ENCODE peak calls at places on chromosomes 1 and 21, in nine cellular contexts. Y is mesendoderm, A is colonic mucosa, S is heart left ventricle, U is left ventricle myocardium inferior, G is lower lobe of right lung, Z is left lung, Q is breast epithelium, C is SJSA1. B is an unnamed sample. For H3K4me1, the result is how much of the 10 kb centered on the place peaks cover.

GRCh38 chr1:21703318-21703963 is 34.3 kb upstream of the RAP1GAP start:
- DNase-seq in Z (no peak), C (no peak), Y (peak), S (no peak), G (no peak), U (no peak), Q (no peak), A (no peak), B (no peak)

GRCh38 chr1:191096405-191096804 is 618.7 kb upstream of the BRINP3 start:
- DNase-seq in Y (no peak), U (no peak), Q (no peak), Z (no peak), S (no peak), A (no peak), G (no peak), C (no peak), B (no peak)

GRCh38 chr1:21762022-21762404 is 20.9 kb downstream of the USP48 start:
- DNase-seq in A (no peak), S (no peak), C (peak), U (no peak), Z (no peak), G (no peak), Q (no peak), Y (no peak), B (no peak)

GRCh38 chr1:15949453-15950245 is 26.3 kb downstream of the ZBTB17 start:
- DNase-seq in Y (peak), Z (peak), A (peak), S (peak), U (peak), C (peak), Q (peak), G (peak), B (peak)

GRCh38 chr1:90133133-90133532 is 138.2 kb downstream of the ZNF326 start:
- DNase-seq in Q (no peak), C (no peak), G (no peak), U (no peak), Z (no peak), A (peak), Y (peak), S (no peak), B (no peak)

GRCh38 chr1:201702936-201703335 is 126.0 kb upstream of the IPO9 start:
- DNase-seq in G (no peak), C (no peak), U (no peak), S (peak), A (peak), Q (no peak), Y (peak), Z (no peak), B (no peak)

GRCh38 chr1:47948126-47948525 is 49.1 kb downstream of the TRABD2B start:
- DNase-seq in S (no peak), Q (no peak), U (no peak), Z (no peak), G (no peak), Y (peak), C (no peak), A (peak), B (no peak)

GRCh38 chr1:23122023-23122738 is 46.5 kb downstream of the LUZP1 start:
- DNase-seq in Y (peak), Z (no peak), A (peak), C (no peak), S (peak), U (no peak), Q (no peak), G (no peak), B (peak)

GRCh38 chr1:59543211-59543668 is 246.3 kb downstream of the FGGY start:
- DNase-seq in C (no peak), U (no peak), Q (no peak), G (no peak), S (no peak), Z (no peak), A (no peak), Y (peak), B (no peak)

GRCh38 chr1:25740071-25740470 is 59.9 kb upstream of the SELENON start:
- DNase-seq in G (peak), U (no peak), C (no peak), Y (no peak), Q (no peak), A (no peak), Z (no peak), S (no peak), B (no peak)

GRCh38 chr1:188096521-188096920 is 1267.8 kb downstream of the PLA2G4A start:
- DNase-seq in C (no peak), G (no peak), Q (no peak), A (no peak), U (no peak), Z (no peak), Y (no peak), S (no peak), B (no peak)

GRCh38 chr1:54887665-54888071 is 673 bp upstream of the DHCR24 start:
- DNase-seq in Z (no peak), C (no peak), S (no peak), U (no peak), G (peak), Q (no peak), Y (peak), A (peak), B (no peak)

GRCh38 chr1:178501705-178502329 is 5.1 kb upstream of the CLEC20A start:
- DNase-seq in Z (no peak), A (peak), S (peak), Q (peak), C (peak), Y (peak), U (peak), G (peak), B (peak)

GRCh38 chr21:26715878-26716506 is 129.2 kb downstream of the ADAMTS1 start:
- DNase-seq in U (peak), Q (no peak), C (peak), A (peak), S (no peak), Y (peak), Z (no peak), G (peak), B (no peak)

GRCh38 chr1:81689531-81689941 is 111.2 kb upstream of the ADGRL2 start:
- DNase-seq in U (no peak), Y (peak), C (no peak), A (no peak), Q (no peak), G (no peak), S (no peak), Z (no peak), B (no peak)

GRCh38 chr1:155859881-155860841 is 794 bp downstream of the SYT11 start:
- DNase-seq in Y (peak), S (peak), G (peak), C (peak), A (peak), Z (peak), Q (no peak), U (peak), B (peak)

GRCh38 chr1:97806336-97806735 is 114.5 kb downstream of the DPYD start:
- DNase-seq in Q (no peak), C (no peak), U (no peak), G (no peak), Z (no peak), S (no peak), Y (no peak), A (no peak), B (no peak)

GRCh38 chr1:53293123-53293522 is 34.7 kb downstream of the LRP8 start:
- DNase-seq in C (no peak), Z (no peak), A (no peak), U (no peak), Y (no peak), G (no peak), S (no peak), Q (no peak), B (peak)

GRCh38 chr1:111507411-111508201 is 4.2 kb upstream of the ADORA3 start:
- DNase-seq in Q (no peak), C (peak), S (peak), U (peak), Z (peak), Y (peak), G (peak), A (peak), B (no peak)

GRCh38 chr1:193706763-193707162 is 520.4 kb upstream of the B3GALT2 start:
- DNase-seq in Y (no peak), Z (no peak), U (no peak), Q (no peak), G (no peak), C (no peak), S (no peak), A (no peak), B (no peak)

GRCh38 chr1:51729824-51730284 is 113.0 kb downstream of the OSBPL9 start:
- DNase-seq in A (no peak), Q (no peak), Y (no peak), S (no peak), Z (peak), C (no peak), U (no peak), G (no peak), B (no peak)

GRCh38 chr1:85576642-85577420 is 3.7 kb upstream of the CCN1 start:
- DNase-seq in Z (peak), C (peak), A (peak), Q (peak), S (peak), G (peak), Y (peak), U (peak), B (peak)

GRCh38 chr1:44346184-44346583 is 8.9 kb downstream of the ERI3 start:
- DNase-seq in G (no peak), A (no peak), Q (no peak), Y (no peak), U (no peak), S (no peak), C (no peak), Z (no peak), B (no peak)

GRCh38 chr1:3902546-3902945 is 2.5 kb upstream of the C1orf174 start:
- DNase-seq in G (peak), Z (no peak), S (no peak), Q (no peak), Y (no peak), C (no peak), U (no peak), A (no peak), B (no peak)

GRCh38 chr1:21251773-21252471 is 38.3 kb downstream of the ECE1 start:
- DNase-seq in C (no peak), G (no peak), Q (no peak), U (no peak), A (peak), S (peak), Y (peak), Z (no peak), B (no peak)

GRCh38 chr1:162941024-162941423 is 80.0 kb upstream of the CCDC190 start:
- DNase-seq in Q (no peak), Z (no peak), U (no peak), S (no peak), G (no peak), Y (no peak), A (no peak), C (no peak), B (no peak)

GRCh38 chr21:41112740-41113692 is 54.9 kb upstream of the BACE2 start:
- DNase-seq in S (no peak), Q (peak), G (no peak), Y (peak), C (no peak), U (no peak), A (no peak), Z (no peak), B (no peak)

GRCh38 chr1:38134294-38134755 is 87.7 kb upstream of the POU3F1 start:
- DNase-seq in Q (no peak), Y (peak), A (no peak), U (no peak), S (no peak), Z (no peak), G (no peak), C (no peak), B (no peak)

GRCh38 chr1:211951856-211952255 is 83.5 kb downstream of the INTS7 start:
- DNase-seq in A (no peak), Z (no peak), C (no peak), S (no peak), G (no peak), U (no peak), Y (no peak), Q (no peak), B (no peak)

GRCh38 chr1:117512728-117513321 is 93.0 kb upstream of the TENT5C start:
- DNase-seq in C (no peak), Q (no peak), S (no peak), Y (no peak), A (no peak), G (no peak), U (no peak), Z (no peak), B (no peak)

GRCh38 chr1:44464361-44464760 is 59.3 kb downstream of the RNF220 start:
- DNase-seq in G (no peak), S (no peak), Q (no peak), A (no peak), Z (no peak), Y (no peak), U (no peak), C (no peak), B (no peak)

DNA sequence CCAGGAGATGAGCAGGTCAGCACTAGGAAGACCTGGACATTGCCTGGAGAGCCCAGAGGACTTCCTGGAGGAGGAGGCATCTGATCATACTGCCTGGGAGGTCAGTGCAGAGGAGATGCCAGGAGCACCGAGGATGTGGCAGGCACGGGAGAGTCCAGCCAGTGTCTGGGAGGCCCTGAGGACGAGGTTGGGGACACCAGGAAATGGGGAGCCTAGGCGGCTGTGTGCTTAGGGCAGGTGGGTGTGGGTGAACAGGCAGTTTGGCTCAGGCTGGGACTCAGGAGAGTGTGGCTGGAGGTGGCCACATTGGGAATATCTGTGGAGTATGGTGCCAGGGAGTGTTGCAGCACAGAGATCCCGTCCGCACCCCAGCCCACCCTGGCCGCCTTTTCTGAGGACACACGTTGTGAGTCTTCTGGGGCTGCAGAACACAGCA is 58.2 kb downstream of the FAAP20 start:
- DNase-seq in S (no peak), Z (peak), Q (no peak), C (peak), G (peak), U (peak), A (no peak), Y (no peak), B (no peak)
- H3K4me1 ChIP-seq in S (under half), Z (half or more), Q (under half), C (half or more), G (under half), U (half or more), A (under half), Y (under half), B (under half)

GRCh38 chr1:115237507-115237906 is 100.5 kb downstream of the NGF start:
- DNase-seq in Y (no peak), G (no peak), C (no peak), Q (no peak), Z (no peak), A (no peak), U (no peak), S (no peak), B (no peak)
- H3K4me1 ChIP-seq in Y (under half), G (under half), C (under half), Q (under half), Z (under half), A (under half), U (under half), S (under half), B (under half)

GRCh38 chr21:14880922-14881321 is 183.9 kb downstream of the NRIP1 start:
- DNase-seq in G (no peak), Z (no peak), U (no peak), Q (no peak), S (no peak), A (no peak), Y (peak), C (no peak), B (no peak)

GRCh38 chr21:14881863-14882262 is 182.9 kb downstream of the NRIP1 start:
- DNase-seq in A (no peak), Y (no peak), G (no peak), Q (no peak), S (no peak), Z (no peak), C (no peak), U (no peak), B (no peak)

GRCh38 chr21:14878971-14879370 is 185.8 kb downstream of the NRIP1 start:
- DNase-seq in Z (no peak), C (no peak), G (no peak), U (no peak), A (no peak), Y (no peak), S (no peak), Q (no peak), B (no peak)

GRCh38 chr21:14877581-14878228 is 187.1 kb downstream of the NRIP1 start:
- DNase-seq in A (no peak), G (no peak), S (no peak), Y (no peak), Z (no peak), U (no peak), Q (no peak), C (no peak), B (no peak)

GRCh38 chr21:14879458-14879857 is 185.3 kb downstream of the NRIP1 start:
- DNase-seq in Z (no peak), S (peak), Y (no peak), C (no peak), G (no peak), Q (no peak), A (no peak), U (no peak), B (no peak)
- H3K4me1 ChIP-seq in Z (under half), S (under half), Y (under half), C (under half), G (under half), Q (under half), A (under half), U (half or more), B (under half)

DNA sequence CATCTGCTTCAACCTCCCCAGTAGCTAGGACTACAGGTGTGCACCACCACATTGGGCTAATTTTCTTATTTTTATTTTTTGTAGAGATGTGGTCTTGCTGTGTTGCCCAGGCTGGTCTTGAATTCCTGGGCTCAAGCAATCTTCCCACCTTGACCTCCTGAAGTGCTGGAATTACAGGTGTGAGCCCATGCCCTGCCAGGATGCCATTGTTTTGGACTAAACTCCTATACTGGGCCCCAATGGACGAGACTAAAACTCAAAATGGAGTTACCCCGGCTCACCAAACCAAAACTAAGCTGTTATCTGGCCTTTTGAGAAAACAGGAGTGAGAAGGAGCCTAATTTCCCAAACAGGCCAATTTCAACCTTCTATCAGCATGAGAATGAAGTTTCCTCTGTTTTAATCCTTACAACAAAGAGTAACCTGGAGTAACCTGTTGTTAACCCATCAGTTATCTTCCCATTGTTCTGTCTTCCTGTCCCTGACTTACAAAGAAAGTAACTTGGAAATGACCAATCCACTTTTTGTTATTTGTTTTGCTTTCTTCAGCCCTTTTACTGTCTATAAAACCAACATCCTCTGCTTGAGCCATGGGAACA is 29.6 kb downstream of the DMRTA2 start:
- DNase-seq in C (no peak), Y (peak), Z (no peak), U (no peak), A (no peak), G (no peak), Q (no peak), S (no peak), B (no peak)
- H3K4me1 ChIP-seq in C (under half), Y (under half), Z (under half), U (under half), A (under half), G (under half), Q (under half), S (under half), B (under half)

DNA sequence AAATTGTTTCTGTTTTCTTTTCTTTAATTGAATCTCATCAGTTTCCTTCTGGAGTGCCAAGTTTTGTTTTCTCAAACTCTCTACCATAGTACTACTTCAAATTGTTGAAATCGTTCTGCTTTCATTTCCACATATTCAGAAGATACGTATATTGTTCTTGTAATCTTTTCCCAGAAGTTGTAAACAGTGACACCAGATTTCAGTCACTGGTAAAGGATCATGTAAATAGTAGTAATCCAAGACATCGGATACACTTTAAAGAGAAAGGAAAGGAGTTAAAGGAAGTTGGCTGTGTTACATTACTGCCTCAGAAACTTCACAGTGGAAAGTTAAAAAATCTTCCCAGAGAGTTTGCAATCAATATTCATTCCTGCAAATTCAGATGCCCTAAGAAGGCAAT is 67.5 kb downstream of the RGL1 start:
- DNase-seq in C (no peak), Z (no peak), S (no peak), G (no peak), A (no peak), Y (no peak), Q (no peak), U (no peak), B (no peak)
- H3K4me1 ChIP-seq in C (under half), Z (half or more), S (half or more), G (half or more), A (under half), Y (under half), Q (under half), U (half or more), B (under half)

GRCh38 chr1:182617075-182617429 is 12.9 kb upstream of the RGS16 start:
- DNase-seq in U (no peak), G (no peak), A (no peak), S (no peak), Z (no peak), C (no peak), Q (no peak), Y (no peak), B (no peak)

GRCh38 chr1:182617734-182618288 is 13.6 kb upstream of the RGS16 start:
- DNase-seq in A (no peak), Z (no peak), Y (peak), U (no peak), C (no peak), Q (no peak), S (no peak), G (no peak), B (no peak)

GRCh38 chr1:182614796-182615451 is 10.7 kb upstream of the RGS16 start:
- DNase-seq in S (peak), C (peak), U (peak), Z (peak), G (peak), Q (peak), A (peak), Y (peak), B (peak)

GRCh38 chr1:182615468-182616129 is 11.4 kb upstream of the RGS16 start:
- DNase-seq in U (peak), Y (peak), Z (no peak), Q (no peak), A (peak), S (peak), G (peak), C (no peak), B (peak)

DNA sequence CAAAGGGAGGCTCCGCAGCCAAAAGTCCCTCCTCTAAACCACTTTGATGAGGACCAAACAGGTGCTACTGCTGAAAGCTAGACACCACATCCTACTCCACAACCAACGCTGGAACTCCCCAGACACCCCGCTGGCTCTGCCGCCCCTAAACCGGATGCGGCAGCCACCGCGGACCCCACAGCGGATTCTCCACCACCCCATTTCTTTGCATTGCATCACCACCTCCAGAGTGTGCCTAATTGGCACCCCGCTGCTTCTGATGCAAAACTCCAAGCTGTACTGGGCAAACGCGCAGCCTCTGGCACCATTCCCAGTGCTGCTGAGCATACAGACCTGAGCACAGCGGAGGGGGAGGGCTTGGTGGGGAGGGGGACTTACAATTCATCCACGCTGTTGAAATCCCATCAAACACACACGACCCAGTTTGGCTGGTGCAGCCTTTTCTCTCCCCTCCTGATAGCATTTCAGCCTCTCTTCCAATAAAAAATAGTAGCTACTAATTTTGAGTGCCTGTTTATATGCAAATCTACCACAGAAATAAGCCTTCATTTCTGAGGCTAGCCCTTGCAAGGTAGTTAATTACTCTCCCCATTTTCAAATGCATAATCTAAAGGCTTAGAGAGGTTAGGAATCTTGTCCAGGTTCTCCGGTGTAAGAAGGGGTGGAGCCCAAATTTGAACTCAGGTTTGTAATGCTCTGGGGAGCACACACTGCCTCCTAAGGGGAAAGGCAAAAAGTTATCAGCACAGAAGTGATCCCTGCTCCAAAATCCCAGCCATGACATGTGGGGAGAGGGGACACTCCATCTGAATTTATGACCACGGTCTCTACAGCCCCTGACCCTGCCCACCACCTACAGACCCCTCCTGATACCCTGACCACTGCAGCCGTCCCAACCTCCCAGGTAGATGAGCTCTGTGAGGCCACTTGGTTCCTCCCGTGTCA is 12.2 kb upstream of the RGS16 start:
- DNase-seq in C (peak), Q (peak), G (peak), A (peak), Z (peak), Y (peak), S (peak), U (peak), B (peak)
- H3K4me1 ChIP-seq in C (half or more), Q (under half), G (under half), A (under half), Z (under half), Y (under half), S (under half), U (under half), B (under half)

B was measured in ovary.